ENCODE peak calls at places on chromosomes 16 and 17, in four cellular contexts. P, S, G and M are unnamed samples.

GRCh38 chr17:80652751-80653330 is 108.2 kb downstream of the RPTOR start:
- DNase-seq in P (no peak), S (no peak), G (no peak), M (no peak)

GRCh38 chr17:20228860-20229259 is 219.7 kb downstream of the SPECC1 start:
- DNase-seq in P (no peak), S (no peak), G (no peak), M (no peak)

GRCh38 chr17:80950466-80951120 is 41.0 kb upstream of the CHMP6 start:
- DNase-seq in P (no peak), S (no peak), G (no peak), M (no peak)

GRCh38 chr16:1097800-1098199 is 1.8 kb upstream of the C1QTNF8 start:
- DNase-seq in P (no peak), S (no peak), G (no peak), M (no peak)

GRCh38 chr16:83965444-83966152 is 2.4 kb upstream of the NECAB2 start:
- DNase-seq in P (no peak), S (no peak), G (no peak), M (no peak)

GRCh38 chr16:85495259-85495658 is 117.9 kb upstream of the GSE1 start:
- DNase-seq in P (no peak), S (no peak), G (no peak), M (no peak)

GRCh38 chr16:27450836-27451341 is 48.9 kb downstream of the IL21R start:
- DNase-seq in P (no peak), S (no peak), G (no peak), M (no peak)

GRCh38 chr17:75531724-75532090 is 6.2 kb downstream of the LLGL2 start:
- DNase-seq in P (no peak), S (no peak), G (no peak), M (no peak)

GRCh38 chr17:17876959-17877547 is 40.3 kb upstream of the SREBF1 start:
- DNase-seq in P (no peak), S (no peak), G (peak; percentile 64), M (no peak)

GRCh38 chr17:5532581-5532980 is 46.2 kb downstream of the MIS12 start:
- DNase-seq in P (no peak), S (no peak), G (no peak), M (no peak)

GRCh38 chr16:67528222-67528869 is at the start of gene RIPOR1:
- DNase-seq in P (peak; percentile 66), S (peak; percentile 51), G (peak; percentile 62), M (peak; percentile 40)

GRCh38 chr17:32757963-32758362 is 119.0 kb downstream of the MYO1D start:
- DNase-seq in P (no peak), S (no peak), G (no peak), M (no peak)

GRCh38 chr16:71467810-71468209 is 5.8 kb upstream of the ZNF23 start:
- DNase-seq in P (peak; percentile 76), S (peak; percentile 44), G (no peak), M (no peak)

GRCh38 chr17:27755706-27756466 is 44.4 kb downstream of the NOS2 start:
- DNase-seq in P (no peak), S (no peak), G (no peak), M (no peak)

GRCh38 chr16:11977206-11978041 is 890 bp downstream of the SNX29 start:
- DNase-seq in P (no peak), S (no peak), G (peak; percentile 66), M (no peak)

GRCh38 chr17:19448341-19449268 is 37.6 kb downstream of the RNF112 start:
- DNase-seq in P (no peak), S (no peak), G (peak; percentile 87), M (no peak)

GRCh38 chr17:1752425-1752941 is 9.4 kb upstream of the SERPINF1 start:
- DNase-seq in P (peak; percentile 69), S (no peak), G (no peak), M (no peak)

GRCh38 chr17:64180674-64181073 is 50.7 kb upstream of the ERN1 start:
- DNase-seq in P (no peak), S (no peak), G (peak; percentile 82), M (no peak)

GRCh38 chr17:72579990-72580320 is 459.1 kb downstream of the SOX9 start:
- DNase-seq in P (no peak), S (no peak), G (no peak), M (no peak)

GRCh38 chr16:52501746-52502145 is 45.2 kb downstream of the TOX3 start:
- DNase-seq in P (no peak), S (no peak), G (no peak), M (no peak)

GRCh38 chr17:45936610-45937009 is 42.3 kb downstream of the MAPT start:
- DNase-seq in P (no peak), S (no peak), G (no peak), M (no peak)